ENCODE peak calls at places on chromosomes 1 and 21, in eight cellular contexts. N is activated naive CD4-positive, alpha-beta T cell; X is endodermal cell; C is mesendoderm; L is fibroblast of mammary gland; S is body of pancreas; A is activated CD4-positive, alpha-beta T cell treated with anti-CD3 and anti-CD28 coated beads for 48 hours; O is iris pigment epithelial cell. E is an unnamed sample.

GRCh38 chr1:36436820-36437219 is 13.4 kb downstream of the OSCP1 start:
- DNase-seq in N (no peak), X (no peak), C (peak), L (no peak), S (no peak), A (no peak), O (peak), E (no peak)

GRCh38 chr1:6127587-6128163 is 52.4 kb downstream of the CHD5 start:
- DNase-seq in N (peak), X (peak), C (peak), L (peak), S (peak), A (peak), O (peak), E (peak)

GRCh38 chr1:208172389-208173140 is 71.6 kb downstream of the PLXNA2 start:
- DNase-seq in N (no peak), X (no peak), C (no peak), L (no peak), S (no peak), A (no peak), O (peak), E (peak)

GRCh38 chr21:38790038-38790437 is 15.7 kb upstream of the ETS2 start:
- DNase-seq in N (no peak), X (no peak), C (no peak), L (no peak), S (no peak), A (no peak), O (no peak), E (no peak)

GRCh38 chr1:228000836-228001563 is 5.8 kb upstream of the WNT3A start:
- DNase-seq in N (no peak), X (no peak), C (no peak), L (no peak), S (no peak), A (no peak), O (no peak), E (no peak)

GRCh38 chr1:21335088-21335678 is 44.9 kb upstream of the ECE1 start:
- DNase-seq in N (no peak), X (no peak), C (no peak), L (no peak), S (no peak), A (no peak), O (no peak), E (no peak)

GRCh38 chr21:26843912-26844257 is 1.3 kb downstream of the ADAMTS1 start:
- DNase-seq in N (no peak), X (no peak), C (no peak), L (peak), S (no peak), A (no peak), O (peak), E (peak)

GRCh38 chr1:162930532-162931438 is 69.8 kb upstream of the CCDC190 start:
- DNase-seq in N (no peak), X (no peak), C (no peak), L (no peak), S (no peak), A (no peak), O (no peak), E (no peak)

GRCh38 chr1:156578006-156578405 is 1.5 kb upstream of the TTC24 start:
- DNase-seq in N (no peak), X (no peak), C (no peak), L (no peak), S (no peak), A (no peak), O (no peak), E (no peak)

GRCh38 chr1:21297975-21298374 is 7.7 kb upstream of the ECE1 start:
- DNase-seq in N (no peak), X (no peak), C (no peak), L (peak), S (no peak), A (no peak), O (no peak), E (no peak)

GRCh38 chr1:186999506-186999905 is 170.8 kb downstream of the PLA2G4A start:
- DNase-seq in N (no peak), X (no peak), C (peak), L (no peak), S (no peak), A (no peak), O (no peak), E (no peak)

GRCh38 chr1:117985239-117985638 is 55.7 kb downstream of the WDR3 start:
- DNase-seq in N (no peak), X (no peak), C (no peak), L (peak), S (no peak), A (no peak), O (no peak), E (peak)

GRCh38 chr1:18299441-18300338 is 181.0 kb upstream of the KLHDC7A start:
- DNase-seq in N (no peak), X (peak), C (peak), L (peak), S (peak), A (peak), O (peak), E (peak)

GRCh38 chr1:40708750-40709099 is 17.2 kb downstream of the NFYC start:
- DNase-seq in N (no peak), X (no peak), C (peak), L (peak), S (no peak), A (no peak), O (peak), E (no peak)

GRCh38 chr1:38179423-38179822 is 132.8 kb upstream of the POU3F1 start:
- DNase-seq in N (no peak), X (no peak), C (no peak), L (no peak), S (no peak), A (no peak), O (no peak), E (no peak)

GRCh38 chr1:13807213-13807612 is 107.2 kb downstream of the PRDM2 start:
- DNase-seq in N (no peak), X (peak), C (peak), L (peak), S (peak), A (peak), O (peak), E (peak)